ENCODE peak calls at places on chromosomes 6 and 20, in five cellular contexts. G is dermis blood vessel endothelial cell, T is sigmoid colon, K is T-helper 22 cell, Q is H4. M is an unnamed sample.

GRCh38 chr6:17233531-17233930 is 47.6 kb upstream of the RBM24 start:
- DNase-seq in G (no peak), K (no peak), Q (peak), T (no peak), M (no peak)

GRCh38 chr6:165686966-165687365 is 23.9 kb upstream of the PDE10A start:
- DNase-seq in Q (no peak), T (no peak), G (no peak), K (no peak), M (no peak)

GRCh38 chr20:61880706-61881105 is 185.0 kb downstream of the TAF4 start:
- DNase-seq in T (no peak), K (no peak), G (no peak), Q (no peak), M (no peak)

GRCh38 chr6:4017847-4018193 is 61.1 kb downstream of the FAM217A start:
- DNase-seq in K (no peak), T (no peak), G (peak), Q (peak), M (no peak)

GRCh38 chr6:156859686-156860085 is 82.5 kb downstream of the ARID1B start:
- DNase-seq in T (no peak), Q (no peak), G (no peak), K (no peak), M (no peak)

GRCh38 chr20:4280731-4281130 is 265.4 kb upstream of the RNF24 start:
- DNase-seq in Q (no peak), T (no peak), K (no peak), G (no peak), M (no peak)

GRCh38 chr6:53048431-53049195 is 16.6 kb upstream of the FBXO9 start:
- DNase-seq in K (no peak), Q (peak), T (no peak), G (peak), M (no peak)

GRCh38 chr6:139256087-139256486 is 35.7 kb downstream of the TXLNB start:
- DNase-seq in T (no peak), Q (no peak), G (no peak), K (no peak), M (no peak)

GRCh38 chr6:137011406-137011805 is 33.4 kb downstream of the IL20RA start:
- DNase-seq in K (no peak), T (no peak), G (no peak), Q (no peak), M (no peak)

GRCh38 chr20:60204601-60205000 is 246.4 kb downstream of the CDH26 start:
- DNase-seq in T (no peak), Q (no peak), G (no peak), K (no peak), M (no peak)

GRCh38 chr20:59151820-59152219 is 11.8 kb upstream of the ZNF831 start:
- DNase-seq in K (peak), T (no peak), Q (no peak), G (no peak), M (no peak)

GRCh38 chr6:14713008-14713452 is 532.8 kb upstream of the JARID2 start:
- DNase-seq in K (no peak), Q (peak), T (peak), G (no peak), M (no peak)

GRCh38 chr6:8627085-8627861 is 191.9 kb upstream of the SLC35B3 start:
- DNase-seq in Q (peak), K (no peak), T (no peak), G (no peak), M (no peak)

GRCh38 chr6:169933839-169934698 is 182.6 kb downstream of the ERMARD start:
- DNase-seq in Q (no peak), T (peak), K (no peak), G (peak), M (no peak)

GRCh38 chr6:7050911-7051779 is 56.6 kb upstream of the RREB1 start:
- DNase-seq in G (peak), T (peak), K (peak), Q (no peak), M (no peak)

GRCh38 chr20:42026599-42026998 is 408.4 kb upstream of the CHD6 start:
- DNase-seq in G (no peak), K (no peak), Q (no peak), T (no peak), M (no peak)

GRCh38 chr6:129203190-129203900 is 320.4 kb downstream of the LAMA2 start:
- DNase-seq in Q (no peak), G (no peak), T (no peak), K (no peak), M (no peak)

GRCh38 chr20:52312131-52312729 is 120.7 kb upstream of the ZFP64 start:
- DNase-seq in G (peak), T (no peak), K (no peak), Q (peak), M (peak)

GRCh38 chr6:37717836-37718251 is 20.2 kb upstream of the MDGA1 start:
- DNase-seq in Q (no peak), K (no peak), T (no peak), G (peak), M (no peak)

GRCh38 chr6:119587537-119587936 is 238.0 kb upstream of the MAN1A1 start:
- DNase-seq in Q (no peak), G (no peak), T (no peak), K (no peak), M (no peak)

GRCh38 chr6:12064125-12064524 is 52.0 kb downstream of the HIVEP1 start:
- DNase-seq in Q (no peak), T (no peak), G (no peak), K (no peak), M (no peak)

GRCh38 chr6:138001750-138002349 is 105.4 kb downstream of the PERP start:
- DNase-seq in K (peak), G (peak), T (peak), Q (no peak), M (peak)

GRCh38 chr6:5292154-5292553 is 30.8 kb downstream of the FARS2 start:
- DNase-seq in K (no peak), T (no peak), G (no peak), Q (no peak), M (no peak)

GRCh38 chr6:149015877-149016525 is 269.2 kb downstream of the UST start:
- DNase-seq in Q (no peak), G (peak), T (no peak), K (no peak), M (no peak)

GRCh38 chr6:74741608-74742007 is 464.2 kb downstream of the COL12A1 start:
- DNase-seq in K (no peak), T (peak), G (no peak), Q (no peak), M (no peak)

GRCh38 chr6:105500693-105501092 is 97.8 kb upstream of the PREP start:
- DNase-seq in G (no peak), K (no peak), T (no peak), Q (no peak), M (no peak)

GRCh38 chr6:147274012-147274411 is 69.8 kb downstream of the STXBP5 start:
- DNase-seq in K (no peak), G (no peak), Q (no peak), T (no peak), M (no peak)

GRCh38 chr20:14470977-14471642 is 133.7 kb upstream of the FLRT3 start:
- DNase-seq in T (no peak), G (no peak), K (no peak), Q (no peak), M (no peak)

GRCh38 chr20:35315199-35316020 is 23.2 kb upstream of the FAM83C start:
- DNase-seq in K (no peak), Q (peak), G (no peak), T (no peak), M (no peak)

GRCh38 chr6:118223316-118223715 is 316.3 kb downstream of the SLC35F1 start:
- DNase-seq in T (no peak), Q (no peak), G (no peak), K (no peak), M (no peak)

GRCh38 chr6:78251930-78252329 is 599.1 kb downstream of the MEI4 start:
- DNase-seq in T (no peak), K (no peak), G (no peak), Q (no peak), M (no peak)

GRCh38 chr6:108948252-108948651 is 100.0 kb downstream of the ARMC2 start:
- DNase-seq in Q (no peak), G (peak), T (no peak), K (no peak), M (no peak)

GRCh38 chr20:44973053-44973452 is 6.7 kb downstream of the STK4 start:
- DNase-seq in G (peak), K (no peak), T (no peak), Q (no peak), M (no peak)